ENCODE peak calls at places on chromosomes 13 and 19, in seven cellular contexts. W is adrenal gland; K is fibroblast of lung; L is activated naive CD4-positive, alpha-beta T cell treated with anti-CD3 and anti-CD28 coated beads, Interleukin-2, amount 10 ng/mL, durations not matched to agents 7 days and 5 days; I is GM12892; X is fibroblast of pulmonary artery; B is epithelial cell of prostate. O is an unnamed sample.

GRCh38 chr13:46903748-46904147 is 6.9 kb upstream of the HTR2A start:
- DNase-seq in K (no peak), X (peak), I (no peak), W (no peak), L (no peak), B (no peak), O (peak)

GRCh38 chr19:677601-678380 is 1.6 kb downstream of the FSTL3 start:
- DNase-seq in L (no peak), W (no peak), X (no peak), K (peak), I (no peak), B (no peak), O (peak)

GRCh38 chr19:44582581-44583265 is 30.6 kb upstream of the IGSF23 start:
- DNase-seq in I (no peak), L (peak), B (no peak), W (peak), X (peak), K (peak), O (peak)

GRCh38 chr19:13835791-13836723 is 40.8 kb downstream of the ZSWIM4 start:
- DNase-seq in W (peak), I (no peak), L (no peak), B (no peak), X (no peak), K (no peak), O (no peak)

GRCh38 chr19:50489461-50490011 is 12.9 kb upstream of the GARIN5A start:
- DNase-seq in X (no peak), W (no peak), L (no peak), I (no peak), K (no peak), B (no peak), O (no peak)

GRCh38 chr13:114067886-114068722 is 64.3 kb downstream of the RASA3 start:
- DNase-seq in X (no peak), I (peak), K (no peak), W (no peak), B (no peak), L (peak), O (no peak)

GRCh38 chr19:33260628-33261418 is 35.2 kb upstream of the SLC7A10 start:
- DNase-seq in L (no peak), K (no peak), X (no peak), B (no peak), W (no peak), I (no peak), O (no peak)

GRCh38 chr13:33785384-33785783 is 32.6 kb upstream of the RFC3 start:
- DNase-seq in X (no peak), K (no peak), I (no peak), B (no peak), W (no peak), L (no peak), O (no peak)

GRCh38 chr13:87331178-87331577 is 340.0 kb upstream of the SLITRK5 start:
- DNase-seq in B (peak), W (peak), K (peak), I (no peak), X (peak), L (no peak), O (no peak)

GRCh38 chr19:10988921-10989320 is 28.1 kb downstream of the SMARCA4 start:
- DNase-seq in B (no peak), L (no peak), W (no peak), X (no peak), K (no peak), I (no peak), O (no peak)

GRCh38 chr19:49151339-49152217 is 3.6 kb downstream of the HRC start:
- DNase-seq in W (peak), K (peak), I (no peak), X (peak), B (no peak), L (peak), O (peak)

GRCh38 chr19:2115324-2115723 is 18.6 kb downstream of the IZUMO4 start:
- DNase-seq in I (no peak), W (no peak), L (no peak), X (no peak), K (no peak), B (no peak), O (no peak)

GRCh38 chr19:743168-743687 is 7.7 kb upstream of the MISP start:
- DNase-seq in K (peak), L (no peak), X (no peak), I (no peak), B (no peak), W (peak), O (peak)

O was measured in fibroblast of the aortic adventitia.